ENCODE peak calls at places on chromosomes 16 and 17, in four cellular contexts. Y is stomach, W is small intestine, H is heart left ventricle. L is an unnamed sample.

GRCh38 chr17:9239821-9240658 is 218.7 kb downstream of the NTN1 start:
- DNase-seq in Y (peak; percentile 71), W (peak; percentile 74), H (peak; percentile 84), L (peak; percentile 95)

GRCh38 chr16:62940573-62940972 is 904.3 kb upstream of the CDH8 start:
- DNase-seq in Y (no peak), W (no peak), H (no peak), L (no peak)

GRCh38 chr16:55471448-55472097 is 7.4 kb upstream of the MMP2 start:
- DNase-seq in Y (no peak), W (no peak), H (no peak), L (no peak)

GRCh38 chr17:64264891-64265290 is 1.8 kb upstream of the TEX2 start:
- DNase-seq in Y (no peak), W (no peak), H (no peak), L (no peak)

GRCh38 chr17:77836557-77837041 is 121.9 kb upstream of the TNRC6C start:
- DNase-seq in Y (no peak), W (no peak), H (no peak), L (peak; percentile 15)

GRCh38 chr16:78624349-78624748 is 524.9 kb downstream of the WWOX start:
- DNase-seq in Y (no peak), W (no peak), H (no peak), L (no peak)

GRCh38 chr17:59888145-59888750 is 4.5 kb downstream of the TUBD1 start:
- DNase-seq in Y (no peak), W (no peak), H (no peak), L (peak; percentile 7)

GRCh38 chr17:79940381-79941087 is 95.1 kb downstream of the TBC1D16 start:
- DNase-seq in Y (no peak), W (no peak), H (no peak), L (peak; percentile 14)

DNA sequence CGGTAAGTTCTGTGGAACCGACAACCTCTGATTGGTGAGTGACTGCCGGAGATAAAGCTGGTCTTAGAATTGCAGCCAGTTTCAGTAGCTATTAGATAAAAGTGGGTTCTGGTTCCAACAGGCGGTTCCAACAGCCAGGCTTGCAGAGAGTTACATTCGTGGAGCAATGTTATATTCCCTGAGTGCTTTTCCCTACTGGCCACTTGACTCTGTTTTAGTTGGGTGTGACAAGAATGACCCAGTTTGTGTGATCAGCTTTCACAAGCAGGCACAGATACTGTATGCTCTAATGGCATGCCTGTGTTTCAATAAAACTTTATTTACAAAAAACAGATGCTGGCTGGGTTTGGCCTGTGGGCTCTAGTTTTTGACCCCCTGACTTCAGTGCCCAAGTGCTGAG is 196.6 kb downstream of the SNX29 start:
- DNase-seq in Y (no peak), W (no peak), H (no peak), L (no peak)
- H3K4me1 ChIP-seq in Y (peaks cover 7% of the 10 kb centered on the region), W (no peaks in the 10 kb centered on the region), H (peaks cover 14% of the 10 kb centered on the region), L (no peaks in the 10 kb centered on the region)

DNA sequence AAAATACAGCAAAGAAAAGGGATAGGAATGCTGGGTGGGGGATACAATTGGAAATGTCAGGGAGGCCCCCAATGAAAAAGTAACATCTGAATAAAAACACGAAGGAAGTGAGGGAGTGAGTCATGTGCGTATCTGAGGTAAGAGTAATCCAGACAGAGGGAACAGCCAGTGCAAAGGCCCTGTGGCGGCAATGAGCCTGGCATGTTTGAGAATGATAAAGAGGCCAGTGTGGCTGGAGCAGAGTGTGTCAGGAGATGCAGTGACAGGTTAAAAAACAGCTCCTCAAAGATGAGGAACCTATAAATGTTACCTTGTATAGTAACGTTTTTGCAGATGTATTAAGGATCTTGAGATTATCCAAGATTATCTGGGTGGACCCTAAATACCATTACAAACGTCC is 17.7 kb upstream of the SLC35B1 start:
- DNase-seq in Y (no peak), W (no peak), H (no peak), L (no peak)
- H3K27ac ChIP-seq in Y (no peak overlapping the region), W (no peak overlapping the region), H (no peak overlapping the region), L (no peak overlapping the region)

DNA sequence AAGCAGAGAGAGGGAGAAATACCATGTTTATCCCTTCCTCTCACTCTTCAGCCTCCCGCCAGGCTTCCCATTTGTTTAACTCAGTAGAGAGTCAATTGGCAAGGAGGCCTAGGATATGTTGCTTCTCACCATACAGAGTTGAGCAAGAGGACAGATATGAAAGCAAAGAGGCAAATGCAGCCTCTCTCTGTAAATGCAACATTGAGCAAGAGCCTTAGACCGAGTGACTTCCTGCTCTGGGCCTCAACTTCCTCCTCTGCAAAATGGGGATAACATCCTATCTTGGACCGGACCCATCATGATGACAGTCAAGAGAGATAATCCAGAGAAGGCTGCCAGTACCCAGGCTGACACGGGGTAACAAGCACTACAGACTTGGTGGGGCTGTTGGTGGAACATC is 36.8 kb downstream of the SOCS1 start:
- DNase-seq in Y (no peak), W (no peak), H (no peak), L (no peak)
- H3K4me3 ChIP-seq in Y (no peak overlapping the region), W (no peak overlapping the region), H (no peak overlapping the region), L (no peak overlapping the region)

GRCh38 chr16:73028721-73029361 is 19.1 kb downstream of the ZFHX3 start:
- DNase-seq in Y (no peak), W (no peak), H (no peak), L (peak; percentile 55)
- H3K4me1 ChIP-seq in Y (peaks cover 39% of the 10 kb centered on the region), W (peaks cover 10% of the 10 kb centered on the region), H (peaks cover 50% of the 10 kb centered on the region), L (peaks cover 100% of the 10 kb centered on the region)

GRCh38 chr17:16247589-16247984 is 30.6 kb downstream of the PIGL start:
- DNase-seq in Y (no peak), W (peak; percentile 71), H (no peak), L (no peak)

GRCh38 chr17:16243811-16244567 is 27.0 kb downstream of the PIGL start:
- DNase-seq in Y (no peak), W (peak; percentile 81), H (no peak), L (no peak)

GRCh38 chr17:16239931-16240330 is 22.9 kb downstream of the PIGL start:
- DNase-seq in Y (no peak), W (no peak), H (no peak), L (no peak)

GRCh38 chr17:16241906-16242399 is 24.9 kb downstream of the PIGL start:
- DNase-seq in Y (no peak), W (no peak), H (no peak), L (no peak)

GRCh38 chr17:16243385-16243784 is 26.4 kb downstream of the PIGL start:
- DNase-seq in Y (no peak), W (no peak), H (no peak), L (no peak)
- H3K27ac ChIP-seq in Y (no peak overlapping the region), W (no peak overlapping the region), H (no peak overlapping the region), L (no peak overlapping the region)

GRCh38 chr17:21540502-21540901 is 151.8 kb upstream of the KCNJ18 start:
- DNase-seq in Y (no peak), W (no peak), H (no peak), L (no peak)
- H3K4me3 ChIP-seq in Y (no peak overlapping the region), W (no peak overlapping the region), H (no peak overlapping the region), L (no peak overlapping the region)

DNA sequence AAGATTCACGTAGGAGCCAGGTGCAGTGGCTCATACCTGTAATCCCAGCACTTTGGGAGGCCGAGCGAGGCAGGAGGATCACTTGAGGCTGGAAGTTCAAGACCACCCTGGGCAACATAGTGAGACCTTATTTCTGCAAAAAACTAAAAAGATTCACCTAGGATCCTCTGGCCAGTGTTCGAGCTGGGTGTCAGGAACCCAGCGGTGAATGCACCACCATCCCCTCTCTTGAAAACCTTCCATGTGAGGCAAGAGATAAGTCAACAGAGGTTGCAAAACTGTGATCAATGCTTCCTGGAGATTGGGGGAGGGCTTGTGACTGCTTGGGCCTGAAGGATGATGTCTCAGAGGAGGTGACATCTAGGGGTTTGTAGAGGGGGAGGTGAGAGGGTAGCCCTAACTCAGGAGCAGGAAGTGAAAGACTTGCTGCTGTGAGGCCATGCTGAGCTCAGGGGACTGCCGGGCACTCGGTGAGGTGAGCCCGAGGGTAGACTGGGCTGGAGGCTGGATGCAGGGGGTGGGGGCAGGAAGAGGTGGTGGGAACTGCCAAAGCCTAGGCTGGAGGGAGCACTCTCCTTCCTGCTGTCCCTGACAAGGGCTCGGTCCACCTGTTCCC is 11.7 kb downstream of the GJD3 start:
- DNase-seq in Y (no peak), W (no peak), H (peak; percentile 27), L (no peak)
- H3K4me1 ChIP-seq in Y (peaks cover 47% of the 10 kb centered on the region), W (peaks cover 7% of the 10 kb centered on the region), H (peaks cover 51% of the 10 kb centered on the region), L (peaks cover 34% of the 10 kb centered on the region)